ENCODE peak calls at places on chromosomes 13 and 19, in five cellular contexts. N is activated CD4-positive, alpha-beta memory T cell treated with anti-CD3 and anti-CD28 coated beads, Interleukin-2, amount 10 ng/mL, durations not matched to agents 7 days and 5 days; X is NCI-H69; Q is naive B cell; V is hypothalamus. H is an unnamed sample.

GRCh38 chr19:49057636-49058234 is at the start of gene CGB7:
- DNase-seq in Q (no peak), N (peak; percentile 46), X (peak; percentile 58), V (no peak), H (peak; percentile 24)

GRCh38 chr13:75486654-75487053 is 4.7 kb upstream of the TBC1D4 start:
- DNase-seq in V (no peak), N (no peak), X (no peak), Q (no peak), H (no peak)

GRCh38 chr13:108176685-108177274 is 38.6 kb downstream of the LIG4 start:
- DNase-seq in V (peak; percentile 18), Q (peak; percentile 59), X (peak; percentile 60), N (peak; percentile 56), H (no peak)

GRCh38 chr13:18992791-18993190 is 188.8 kb downstream of the TUBA3C start:
- DNase-seq in V (no peak), N (no peak), X (no peak), Q (no peak), H (no peak)

GRCh38 chr19:50928841-50929240 is 17.6 kb upstream of the KLK4 start:
- DNase-seq in V (no peak), N (no peak), Q (no peak), X (no peak), H (no peak)

GRCh38 chr19:2113436-2114211 is 16.9 kb downstream of the IZUMO4 start:
- DNase-seq in V (no peak), X (no peak), N (no peak), Q (no peak), H (peak; percentile 58)

GRCh38 chr13:41306271-41307150 is 4.6 kb upstream of the NAA16 start:
- DNase-seq in X (peak; percentile 16), N (no peak), V (no peak), Q (no peak), H (no peak)

GRCh38 chr13:94481966-94482365 is 2.5 kb upstream of the DCT start:
- DNase-seq in N (no peak), Q (no peak), X (no peak), V (no peak), H (no peak)

GRCh38 chr13:32781906-32782305 is 195.7 kb downstream of the PDS5B start:
- DNase-seq in V (no peak), Q (no peak), X (no peak), N (no peak), H (no peak)

GRCh38 chr19:46537136-46538097 is 41.8 kb upstream of the PNMA8B start:
- DNase-seq in V (peak; percentile 54), Q (peak; percentile 42), X (peak; percentile 42), N (peak; percentile 62), H (peak; percentile 36)

GRCh38 chr13:111095031-111095840 is 19.9 kb upstream of the ARHGEF7 start:
- DNase-seq in Q (no peak), V (no peak), N (no peak), X (peak; percentile 49), H (no peak)

GRCh38 chr19:12090807-12091206 is 26.3 kb downstream of the ZNF844 start:
- DNase-seq in N (peak; percentile 63), X (peak; percentile 68), Q (peak; percentile 36), V (peak; percentile 52), H (no peak)

GRCh38 chr19:17309962-17310461 is 649 bp downstream of the DDA1 start:
- DNase-seq in Q (no peak), N (no peak), V (no peak), X (no peak), H (no peak)

GRCh38 chr19:21750586-21751128 is 16.7 kb downstream of the ZNF100 start:
- DNase-seq in Q (no peak), X (no peak), N (no peak), V (no peak), H (no peak)

GRCh38 chr13:112943309-112944125 is 25.5 kb upstream of the MCF2L start:
- DNase-seq in N (peak; percentile 25), Q (peak; percentile 9), V (peak; percentile 28), X (peak; percentile 87), H (peak; percentile 66)

GRCh38 chr19:40381321-40381720 is 8.7 kb downstream of the HIPK4 start:
- DNase-seq in N (no peak), X (no peak), Q (no peak), V (no peak), H (no peak)

GRCh38 chr19:47779524-47780214 is 1.2 kb downstream of the SELENOW start:
- DNase-seq in V (no peak), X (no peak), N (no peak), Q (no peak), H (peak; percentile 76)

GRCh38 chr19:1591421-1592022 is 1.1 kb downstream of the MBD3 start:
- DNase-seq in Q (peak; percentile 14), V (no peak), X (peak; percentile 71), N (no peak), H (no peak)

GRCh38 chr13:52459668-52460067 is 4.4 kb downstream of the CKAP2 start:
- DNase-seq in N (no peak), V (no peak), X (no peak), Q (no peak), H (no peak)

GRCh38 chr19:6710273-6711077 is 10.0 kb downstream of the C3 start:
- DNase-seq in V (no peak), Q (no peak), X (no peak), N (no peak), H (no peak)

GRCh38 chr19:6414033-6414643 is 10.5 kb downstream of the KHSRP start:
- DNase-seq in X (no peak), N (no peak), V (no peak), Q (no peak), H (no peak)

GRCh38 chr19:15584095-15584494 is 30.9 kb upstream of the CYP4F8 start:
- DNase-seq in Q (no peak), N (no peak), V (no peak), X (no peak), H (no peak)

GRCh38 chr19:34096020-34096915 is 76.0 kb upstream of the LSM14A start:
- DNase-seq in X (peak; percentile 74), N (no peak), V (no peak), Q (peak; percentile 21), H (peak; percentile 68)

GRCh38 chr13:36344173-36344572 is 2.0 kb downstream of the SPART start:
- DNase-seq in V (no peak), X (no peak), Q (no peak), N (no peak), H (no peak)

GRCh38 chr13:99199541-99200432 is 867 bp upstream of the UBAC2 start:
- DNase-seq in X (peak; percentile 51), Q (no peak), N (no peak), V (no peak), H (no peak)

GRCh38 chr19:31356587-31357314 is 7.5 kb upstream of the TSHZ3 start:
- DNase-seq in N (peak; percentile 62), Q (no peak), X (peak; percentile 2), V (peak; percentile 38), H (no peak)

GRCh38 chr19:1266818-1267440 is 2.2 kb upstream of the CIRBP start:
- DNase-seq in N (peak; percentile 76), V (peak; percentile 74), Q (peak; percentile 80), X (peak; percentile 84), H (peak; percentile 78)

GRCh38 chr19:38499532-38499931 is 66.0 kb downstream of the RYR1 start:
- DNase-seq in X (no peak), N (no peak), V (no peak), Q (no peak), H (no peak)

GRCh38 chr19:42285988-42286348 is 16.0 kb upstream of the PRR19 start:
- DNase-seq in X (no peak), V (no peak), N (no peak), Q (no peak), H (no peak)

GRCh38 chr13:105948143-105948542 is 587.3 kb downstream of the EFNB2 start:
- DNase-seq in N (no peak), V (no peak), X (peak; percentile 30), Q (no peak), H (no peak)

GRCh38 chr13:49234741-49235140 is 13.0 kb upstream of the CDADC1 start:
- DNase-seq in Q (no peak), X (no peak), N (no peak), V (no peak), H (no peak)

GRCh38 chr13:113886561-113887112 is 22.8 kb upstream of the GAS6 start:
- DNase-seq in V (no peak), X (peak; percentile 22), Q (no peak), N (no peak), H (no peak)

GRCh38 chr13:29704648-29705047 is 109.2 kb upstream of the SLC7A1 start:
- DNase-seq in X (no peak), N (no peak), V (no peak), Q (no peak), H (no peak)

GRCh38 chr13:20291037-20291436 is 58.9 kb upstream of the GJB6 start:
- DNase-seq in V (no peak), Q (no peak), N (no peak), X (no peak), H (no peak)

GRCh38 chr19:28330831-28331230 is 882.1 kb downstream of the UQCRFS1 start:
- DNase-seq in N (no peak), X (no peak), Q (no peak), V (no peak), H (no peak)

GRCh38 chr19:55197531-55197930 is 11.8 kb downstream of the PTPRH start:
- DNase-seq in V (no peak), X (no peak), Q (no peak), N (no peak), H (peak; percentile 28)

GRCh38 chr13:78680064-78680463 is 21.1 kb upstream of the OBI1 start:
- DNase-seq in Q (no peak), N (no peak), X (peak; percentile 96), V (no peak), H (peak; percentile 48)

GRCh38 chr19:50723069-50723468 is at the start of gene CLEC11A:
- DNase-seq in Q (no peak), N (no peak), V (no peak), X (no peak), H (no peak)

GRCh38 chr19:39133431-39134270 is 8.1 kb downstream of the PAK4 start:
- DNase-seq in Q (no peak), V (no peak), N (no peak), X (no peak), H (no peak)

GRCh38 chr19:35207391-35207871 is 21.1 kb downstream of the FAM187B start:
- DNase-seq in Q (no peak), V (no peak), X (no peak), N (peak; percentile 30), H (no peak)